ENCODE peak calls at places on chromosomes 7 and 10, in four cellular contexts. W is mesothelial cell of epicardium, D is endothelial cell, K is GM13977. I is an unnamed sample.

GRCh38 chr10:37479469-37479868 is 354.1 kb downstream of the ANKRD30A start:
- DNase-seq in W (no peak), D (no peak), K (no peak), I (no peak)

GRCh38 chr10:11557513-11557912 is 53.9 kb downstream of the USP6NL start:
- DNase-seq in W (no peak), D (no peak), K (no peak), I (no peak)

GRCh38 chr7:131336956-131337355 is 9.3 kb downstream of the MKLN1 start:
- DNase-seq in W (no peak), D (no peak), K (no peak), I (no peak)

GRCh38 chr10:17109475-17110207 is 20.0 kb downstream of the CUBN start:
- DNase-seq in W (no peak), D (no peak), K (no peak), I (no peak)

GRCh38 chr7:82932516-82932915 is 230.2 kb downstream of the PCLO start:
- DNase-seq in W (no peak), D (no peak), K (no peak), I (no peak)

GRCh38 chr10:86401588-86402282 is 35.1 kb upstream of the GRID1 start:
- DNase-seq in W (no peak), D (no peak), K (no peak), I (peak; percentile 26)

GRCh38 chr7:17696422-17696821 is 243.9 kb downstream of the SNX13 start:
- DNase-seq in W (no peak), D (no peak), K (no peak), I (no peak)

GRCh38 chr10:133224076-133224475 is 5.9 kb upstream of the UTF1 start:
- DNase-seq in W (no peak), D (no peak), K (no peak), I (no peak)

GRCh38 chr7:40918701-40919271 is 784.0 kb downstream of the SUGCT start:
- DNase-seq in W (no peak), D (no peak), K (no peak), I (no peak)

GRCh38 chr10:48819806-48820205 is 119.8 kb downstream of the LRRC18 start:
- DNase-seq in W (no peak), D (no peak), K (no peak), I (no peak)

GRCh38 chr7:155377837-155378579 is 79.9 kb upstream of the EN2 start:
- DNase-seq in W (no peak), D (peak; percentile 32), K (no peak), I (peak; percentile 58)

GRCh38 chr7:32163141-32163806 is 93.1 kb upstream of the PDE1C start:
- DNase-seq in W (no peak), D (no peak), K (no peak), I (no peak)

GRCh38 chr10:100482181-100482833 is 19.5 kb downstream of the WNT8B start:
- DNase-seq in W (peak; percentile 56), D (peak; percentile 73), K (peak; percentile 77), I (peak; percentile 85)

GRCh38 chr10:33602278-33602677 is 267.8 kb upstream of the NRP1 start:
- DNase-seq in W (no peak), D (no peak), K (no peak), I (no peak)

GRCh38 chr10:59287587-59287986 is 74.8 kb downstream of the FAM13C start:
- DNase-seq in W (no peak), D (no peak), K (no peak), I (no peak)

GRCh38 chr10:69842020-69842419 is 40.3 kb downstream of the COL13A1 start:
- DNase-seq in W (no peak), D (no peak), K (no peak), I (no peak)

GRCh38 chr10:110413049-110413783 is 84.5 kb upstream of the DUSP5 start:
- DNase-seq in W (no peak), D (no peak), K (no peak), I (no peak)

DNA sequence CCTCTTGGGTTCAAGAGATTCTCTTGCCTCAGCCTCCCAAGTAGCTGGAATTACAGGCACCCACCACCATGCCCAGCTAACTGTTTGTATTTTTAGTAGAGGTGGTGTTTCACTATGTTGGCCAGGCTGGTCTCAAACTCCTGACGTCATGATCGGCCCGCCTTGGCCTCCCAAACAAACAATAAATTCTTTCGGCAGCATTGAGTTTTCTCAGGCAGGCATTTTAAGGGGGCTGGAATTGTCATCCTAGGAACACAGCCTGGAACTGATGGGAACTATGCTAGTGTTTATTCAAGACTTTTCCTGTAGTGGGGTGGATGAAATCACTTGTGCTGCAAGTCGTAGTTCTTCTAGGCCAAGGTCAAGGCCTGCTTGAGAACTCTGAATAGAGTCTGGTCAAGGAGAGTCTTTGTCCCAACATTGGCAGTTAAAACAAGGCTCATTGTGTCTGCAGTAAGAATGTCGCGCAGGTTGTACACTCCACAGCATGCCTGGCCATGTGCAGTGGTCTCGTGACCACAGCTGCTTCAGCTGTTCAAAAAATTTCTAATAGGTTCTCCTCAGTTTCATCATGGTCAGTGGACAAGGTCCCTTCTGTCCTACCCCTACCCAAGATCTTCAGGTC is 92.8 kb downstream of the HECW1 start:
- DNase-seq in W (no peak), D (no peak), K (no peak), I (no peak)
- TF ChIP-seq CTCF in W (no peak), D (no peak), K (no peak), I (no peak)

DNA sequence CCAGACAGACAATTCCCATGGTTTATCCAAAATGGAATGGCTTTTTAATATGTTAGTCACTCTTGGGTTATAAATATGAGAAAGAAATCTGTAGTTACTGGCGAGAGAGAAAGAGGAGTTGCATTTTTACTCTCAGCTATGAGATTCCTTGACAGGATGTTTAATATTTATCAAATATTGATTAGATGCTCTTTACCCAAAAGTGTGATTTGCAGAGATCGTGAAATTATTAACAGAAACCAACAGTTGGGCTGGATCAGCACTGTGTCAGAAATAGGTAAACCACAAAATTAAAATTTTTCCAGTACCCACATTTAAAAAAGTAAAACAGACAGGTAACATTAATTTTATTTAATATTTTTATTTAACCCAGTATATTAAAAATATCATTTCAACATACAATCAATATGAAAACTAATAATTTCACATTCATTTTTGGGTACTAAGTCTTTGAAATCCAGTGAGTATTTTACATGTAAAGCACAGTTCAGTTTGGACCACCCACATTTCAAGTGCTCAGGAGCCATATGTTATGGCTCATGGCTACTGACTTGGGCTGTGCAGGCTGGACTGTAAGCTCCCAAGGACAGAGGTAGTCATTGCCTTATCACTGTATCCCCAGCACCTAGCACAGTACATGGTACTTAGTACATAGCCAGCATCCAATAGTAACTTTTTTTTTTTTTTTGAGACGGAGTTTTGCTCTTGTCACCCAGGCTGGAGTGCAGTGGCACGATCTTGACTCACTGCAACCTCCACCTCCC is 42.5 kb downstream of the KLHDC10 start:
- DNase-seq in W (no peak), D (no peak), K (no peak), I (no peak)
- TF ChIP-seq CTCF in W (no peak), D (no peak), K (no peak), I (no peak)

GRCh38 chr7:2242541-2243482 is 786 bp downstream of the NUDT1 start:
- DNase-seq in W (no peak), D (peak; percentile 38), K (no peak), I (peak; percentile 25)
- TF ChIP-seq CTCF in W (no peak), D (no peak), K (no peak), I (no peak)

GRCh38 chr10:114239117-114239993 is at the start of gene VWA2:
- DNase-seq in W (peak; percentile 33), D (peak; percentile 55), K (peak; percentile 58), I (peak; percentile 71)
- TF ChIP-seq CTCF in W (no peak), D (no peak), K (peak; percentile 28), I (peak; percentile 35)

I was measured in nephron progenitor cell.